ENCODE peak calls at places on chromosomes 11 and 22, in four cellular contexts. T is mesenchymal stem cell, M is H1, S is neuronal stem cell. K is an unnamed sample.
A peak's percentile ranks its signal among the peaks of the same experiment; 100 is the strongest.

GRCh38 chr11:102110761-102111010 is 439 bp downstream of the YAP1 start:
- DNase-seq in T (no peak), M (no peak), S (peak; percentile 57), K (no peak)

GRCh38 chr11:76243157-76243556 is 36.9 kb upstream of the WNT11 start:
- DNase-seq in T (no peak), S (no peak), M (no peak), K (peak; percentile 80)

GRCh38 chr11:70568504-70569172 is 170.3 kb downstream of the CTTN start:
- DNase-seq in M (peak; percentile 33), S (no peak), T (peak; percentile 63), K (peak; percentile 86)

GRCh38 chr22:45503816-45504702 is 1.4 kb downstream of the FBLN1 start:
- DNase-seq in M (peak; percentile 53), S (peak; percentile 98), T (peak; percentile 85), K (peak; percentile 77)

GRCh38 chr11:116513894-116514293 is 258.9 kb downstream of the BUD13 start:
- DNase-seq in M (peak; percentile 47), S (peak; percentile 42), T (no peak), K (peak; percentile 75)

GRCh38 chr22:49566693-49567092 is 261.0 kb downstream of the BRD1 start:
- DNase-seq in T (no peak), S (no peak), M (no peak), K (peak; percentile 16)

GRCh38 chr11:35065566-35065965 is 73.4 kb upstream of the CD44 start:
- DNase-seq in T (peak; percentile 57), M (no peak), S (no peak), K (no peak)

GRCh38 chr22:39617342-39617741 is 46.8 kb downstream of the CACNA1I start:
- DNase-seq in T (no peak), S (no peak), M (no peak), K (no peak)

GRCh38 chr22:49724030-49724892 is 103.4 kb downstream of the BRD1 start:
- DNase-seq in T (no peak), M (no peak), S (no peak), K (no peak)

GRCh38 chr22:19109198-19110063 is 12.8 kb downstream of the DGCR2 start:
- DNase-seq in T (peak; percentile 74), M (no peak), S (no peak), K (no peak)

GRCh38 chr22:47456031-47456430 is 693.6 kb downstream of the TBC1D22A start:
- DNase-seq in M (no peak), T (no peak), S (no peak), K (no peak)

GRCh38 chr11:68584097-68584496 is 100.2 kb upstream of the GAL start:
- DNase-seq in M (peak; percentile 56), T (no peak), S (peak; percentile 56), K (peak; percentile 82)

GRCh38 chr22:45903355-45904149 is 73.4 kb downstream of the WNT7B start:
- DNase-seq in T (peak; percentile 82), M (no peak), S (no peak), K (no peak)

GRCh38 chr11:80720295-80720694 is 1279.5 kb upstream of the TENM4 start:
- DNase-seq in S (no peak), M (no peak), T (no peak), K (no peak)

GRCh38 chr11:43736502-43737193 is 56.1 kb downstream of the HSD17B12 start:
- DNase-seq in M (no peak), T (peak; percentile 74), S (no peak), K (no peak)

GRCh38 chr11:125591659-125592304 is 870 bp upstream of the STT3A start:
- DNase-seq in M (no peak), T (no peak), S (no peak), K (peak; percentile 41)

GRCh38 chr22:44758354-44758969 is 6.1 kb downstream of the ARHGAP8 start:
- DNase-seq in T (peak; percentile 23), M (no peak), S (no peak), K (no peak)

GRCh38 chr11:23079382-23079813 is 219.1 kb upstream of the CCDC179 start:
- DNase-seq in T (peak; percentile 45), S (no peak), M (no peak), K (no peak)

GRCh38 chr11:82229346-82229745 is 504.3 kb downstream of the FAM181B start:
- DNase-seq in M (no peak), T (peak; percentile 3), S (no peak), K (no peak)

GRCh38 chr22:41983516-41983915 is 14.3 kb downstream of the SEPTIN3 start:
- DNase-seq in M (no peak), S (no peak), T (peak; percentile 48), K (no peak)

GRCh38 chr11:77959434-77959833 is 35.0 kb downstream of the INTS4 start:
- DNase-seq in S (no peak), M (no peak), T (peak; percentile 25), K (no peak)

GRCh38 chr22:25396615-25397200 is 167.8 kb upstream of the GRK3 start:
- DNase-seq in T (no peak), S (no peak), M (no peak), K (no peak)

GRCh38 chr22:29877620-29878019 is 5.4 kb upstream of the MTMR3 start:
- DNase-seq in T (no peak), M (no peak), S (no peak), K (no peak)

GRCh38 chr11:73367482-73368024 is 8.6 kb upstream of the RELT start:
- DNase-seq in T (no peak), S (no peak), M (no peak), K (no peak)

GRCh38 chr11:26948881-26949280 is 45.0 kb upstream of the FIBIN start:
- DNase-seq in M (no peak), T (peak; percentile 38), S (no peak), K (no peak)

GRCh38 chr11:123144707-123145106 is 50.3 kb downstream of the CLMP start:
- DNase-seq in M (no peak), T (no peak), S (no peak), K (no peak)

GRCh38 chr11:7436657-7437056 is 48.6 kb upstream of the OLFML1 start:
- DNase-seq in M (no peak), T (no peak), S (no peak), K (no peak)

GRCh38 chr22:29744902-29745301 is 21.9 kb downstream of the ZMAT5 start:
- DNase-seq in T (peak; percentile 7), S (no peak), M (no peak), K (no peak)

GRCh38 chr11:108965602-108966001 is 300.7 kb downstream of the DDX10 start:
- DNase-seq in S (no peak), T (peak; percentile 96), M (no peak), K (no peak)

GRCh38 chr22:24957043-24957442 is 4.5 kb downstream of the KIAA1671 start:
- DNase-seq in T (no peak), S (no peak), M (no peak), K (no peak)

GRCh38 chr22:28909375-28909774 is 26.0 kb downstream of the ZNRF3 start:
- DNase-seq in T (no peak), S (no peak), M (no peak), K (no peak)

GRCh38 chr22:27148886-27149470 is 491.6 kb downstream of the MIAT start:
- DNase-seq in T (no peak), S (no peak), M (no peak), K (no peak)

GRCh38 chr11:78449866-78450265 is 32.2 kb upstream of the GAB2 start:
- DNase-seq in S (no peak), M (no peak), T (peak; percentile 16), K (no peak)

GRCh38 chr11:117996058-117996457 is 9.9 kb downstream of the IL10RA start:
- DNase-seq in M (no peak), S (no peak), T (no peak), K (no peak)

GRCh38 chr11:65569164-65569972 is 909 bp upstream of the ZNRD2 start:
- DNase-seq in S (no peak), T (no peak), M (no peak), K (no peak)

GRCh38 chr11:123202155-123202714 is 7.2 kb upstream of the CLMP start:
- DNase-seq in M (no peak), T (peak; percentile 87), S (peak; percentile 38), K (no peak)

DNA sequence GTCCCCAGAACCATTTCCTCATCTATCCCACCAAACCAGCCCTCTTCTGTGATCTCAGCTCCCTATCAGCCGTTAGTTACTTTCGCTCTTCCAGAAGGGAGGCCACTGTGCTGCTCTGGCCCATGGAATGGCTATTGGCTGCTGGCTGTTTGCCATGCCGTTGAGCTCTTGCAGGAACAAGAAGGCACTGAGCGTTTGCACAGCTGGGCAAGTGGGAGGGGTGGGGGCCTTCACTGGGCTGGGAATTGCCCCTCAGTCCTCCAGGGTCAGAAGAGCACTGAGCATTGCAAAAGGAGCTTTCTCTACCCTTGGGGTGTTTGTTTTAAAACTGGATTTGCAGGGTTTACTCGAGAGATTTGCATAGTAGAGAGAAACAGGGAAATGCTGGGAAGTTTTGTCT is 129.0 kb upstream of the PARVA start:
- DNase-seq in T (peak; percentile 64), M (no peak), S (no peak), K (no peak)
- H3K4me1 ChIP-seq in T (peaks cover 12% of the 10 kb centered on the region), M (peaks cover 8% of the 10 kb centered on the region), S (peaks cover 9% of the 10 kb centered on the region), K (peaks cover 4% of the 10 kb centered on the region)

DNA sequence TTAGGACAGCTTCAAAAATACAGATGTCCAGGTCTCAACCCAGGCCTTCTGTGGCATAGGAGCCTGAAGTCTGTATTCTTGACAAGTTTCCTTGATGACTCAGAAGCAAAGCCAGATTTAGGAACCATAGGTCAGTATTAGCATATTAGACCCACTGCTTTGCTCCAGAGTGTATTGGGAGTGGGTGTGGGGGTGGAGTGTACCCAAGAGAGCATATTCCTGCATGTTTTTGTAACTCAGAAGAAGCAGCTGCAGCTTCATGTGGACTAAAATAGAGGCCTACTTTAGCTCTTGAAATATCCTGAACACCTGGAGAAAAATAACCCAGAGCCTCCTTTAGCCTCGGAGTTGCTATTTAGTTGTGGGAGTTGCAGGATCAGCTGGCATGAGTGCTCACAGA is 106.7 kb downstream of the CCDC81 start:
- DNase-seq in S (no peak), T (no peak), M (no peak), K (no peak)
- H2BK12ac ChIP-seq in S (no peak overlapping the region), T (peak overlapping the region; percentile 68), M (no peak overlapping the region), K (no peak overlapping the region)

GRCh38 chr11:112157274-112157766 is 6.6 kb downstream of the IL18 start:
- DNase-seq in M (no peak), T (peak; percentile 99), S (no peak), K (no peak)
- H2BK15ac ChIP-seq in M (no peak overlapping the region), T (no peak overlapping the region), S (no peak overlapping the region), K (no peak overlapping the region)

DNA sequence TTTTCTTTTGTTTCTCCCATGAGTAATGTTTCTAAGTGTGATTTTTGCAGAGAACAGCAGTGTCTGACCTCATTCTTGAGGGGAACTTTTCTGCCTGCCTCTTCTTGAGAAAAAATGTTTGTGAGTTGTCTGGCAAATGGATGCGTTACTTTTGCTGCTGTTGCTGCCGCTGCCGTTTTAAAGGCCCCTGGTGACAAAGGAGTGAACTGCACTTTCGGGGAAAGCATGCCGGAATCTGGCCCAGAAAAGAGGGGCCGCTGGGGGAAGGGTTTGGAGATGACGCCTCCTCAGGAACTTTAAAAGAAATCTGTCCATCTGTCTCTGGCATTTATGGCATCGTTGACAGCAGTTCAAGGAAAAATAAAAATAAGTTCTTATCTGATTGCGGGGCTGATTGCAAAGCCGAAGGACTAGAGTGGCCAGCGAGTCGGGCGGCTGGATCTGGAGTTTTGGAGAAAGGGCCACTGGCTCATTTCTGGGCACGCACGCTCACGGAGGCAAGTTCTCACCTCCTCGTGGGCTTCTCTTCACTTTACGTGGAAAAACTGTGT is 16.5 kb downstream of the ZBTB16 start:
- DNase-seq in S (peak; percentile 32), T (peak; percentile 93), M (no peak), K (peak; percentile 71)
- H3K4me1 ChIP-seq in S (peaks cover 65% of the 10 kb centered on the region), T (peaks cover 2% of the 10 kb centered on the region), M (peaks cover 11% of the 10 kb centered on the region), K (peaks cover 8% of the 10 kb centered on the region)

GRCh38 chr11:67303989-67304411 is 670 bp downstream of the SSH3 start:
- DNase-seq in T (no peak), M (no peak), S (no peak), K (peak; percentile 38)
- H2BK12ac ChIP-seq in T (peak overlapping the region; percentile 29), M (no peak overlapping the region), S (no peak overlapping the region), K (no peak overlapping the region)